ENCODE peak calls at places on chromosome 21, in ten cellular contexts. P is sigmoid colon; F is astrocyte; I is mesendoderm; M is foreskin keratinocyte; B is H9; O is lung; Y is CD8-positive, alpha-beta T cell; W is uterus; C is IMR-90. S is an unnamed sample. For H3K4me1, the result is how much of the 10 kb centered on the place peaks cover.

GRCh38 chr21:27571706-27572105 is 604.8 kb upstream of the ADAMTS5 start:
- DNase-seq in W (no peak), Y (no peak), M (peak), P (no peak), O (no peak), B (no peak), F (peak), C (peak), I (no peak), S (peak)

GRCh38 chr21:33070921-33071877 is 1.3 kb downstream of the OLIG1 start:
- DNase-seq in M (peak), B (peak), W (no peak), F (no peak), O (no peak), Y (no peak), P (no peak), C (no peak), I (peak), S (no peak)

GRCh38 chr21:35614412-35614901 is 445.9 kb downstream of the SETD4 start:
- DNase-seq in Y (no peak), M (peak), C (peak), P (no peak), O (no peak), F (peak), W (no peak), I (peak), B (no peak), S (peak)

GRCh38 chr21:32776743-32777142 is 5.2 kb upstream of the PAXBP1 start:
- DNase-seq in W (no peak), O (no peak), Y (no peak), B (no peak), M (no peak), C (no peak), P (no peak), F (no peak), I (no peak), S (no peak)

GRCh38 chr21:25186278-25186677 is 421.0 kb downstream of the MRPL39 start:
- DNase-seq in I (no peak), Y (no peak), M (no peak), W (no peak), P (no peak), O (no peak), B (no peak), F (no peak), C (no peak), S (no peak)

GRCh38 chr21:32278068-32278467 is 781 bp downstream of the MIS18A start:
- DNase-seq in Y (no peak), P (no peak), F (no peak), B (no peak), O (no peak), C (no peak), I (peak), M (no peak), W (no peak), S (no peak)

GRCh38 chr21:20971296-20971921 is 26.8 kb upstream of the NCAM2 start:
- DNase-seq in Y (no peak), W (no peak), M (peak), F (peak), C (peak), I (peak), B (peak), P (peak), O (no peak), S (peak)

GRCh38 chr21:42559326-42559725 is 45.7 kb downstream of the SLC37A1 start:
- DNase-seq in F (no peak), P (peak), Y (no peak), I (no peak), W (peak), M (no peak), B (no peak), C (no peak), O (no peak), S (no peak)

GRCh38 chr21:39000496-39000895 is 182.8 kb downstream of the PSMG1 start:
- DNase-seq in P (no peak), F (no peak), B (no peak), W (no peak), C (peak), I (no peak), M (no peak), O (no peak), Y (no peak), S (no peak)

GRCh38 chr21:20856926-20857325 is 141.3 kb upstream of the NCAM2 start:
- DNase-seq in B (no peak), P (no peak), I (peak), F (no peak), W (no peak), C (no peak), M (no peak), O (no peak), Y (no peak), S (no peak)

GRCh38 chr21:27425172-27425571 is 458.3 kb upstream of the ADAMTS5 start:
- DNase-seq in Y (no peak), P (no peak), B (peak), M (no peak), W (no peak), C (no peak), F (no peak), I (peak), O (no peak), S (peak)

GRCh38 chr21:42568834-42569731 is 55.4 kb downstream of the SLC37A1 start:
- DNase-seq in B (no peak), M (no peak), O (no peak), F (no peak), C (no peak), Y (no peak), P (peak), I (no peak), W (peak), S (no peak)

GRCh38 chr21:27525780-27526179 is 558.9 kb upstream of the ADAMTS5 start:
- DNase-seq in C (no peak), P (no peak), Y (no peak), O (no peak), I (no peak), F (no peak), B (no peak), W (no peak), M (no peak), S (peak)

GRCh38 chr21:15135867-15136629 is 71.2 kb upstream of the NRIP1 start:
- DNase-seq in O (no peak), Y (no peak), F (no peak), W (no peak), P (no peak), C (no peak), I (no peak), M (no peak), B (no peak), S (no peak)

GRCh38 chr21:43343992-43344886 is 82.7 kb downstream of the SIK1 start:
- DNase-seq in I (no peak), B (no peak), O (peak), M (no peak), Y (no peak), W (no peak), P (no peak), C (no peak), F (no peak), S (no peak)

GRCh38 chr21:36330904-36331303 is 10.9 kb downstream of the MORC3 start:
- DNase-seq in B (no peak), Y (peak), C (peak), F (peak), I (peak), M (no peak), P (no peak), W (no peak), O (no peak), S (peak)

DNA sequence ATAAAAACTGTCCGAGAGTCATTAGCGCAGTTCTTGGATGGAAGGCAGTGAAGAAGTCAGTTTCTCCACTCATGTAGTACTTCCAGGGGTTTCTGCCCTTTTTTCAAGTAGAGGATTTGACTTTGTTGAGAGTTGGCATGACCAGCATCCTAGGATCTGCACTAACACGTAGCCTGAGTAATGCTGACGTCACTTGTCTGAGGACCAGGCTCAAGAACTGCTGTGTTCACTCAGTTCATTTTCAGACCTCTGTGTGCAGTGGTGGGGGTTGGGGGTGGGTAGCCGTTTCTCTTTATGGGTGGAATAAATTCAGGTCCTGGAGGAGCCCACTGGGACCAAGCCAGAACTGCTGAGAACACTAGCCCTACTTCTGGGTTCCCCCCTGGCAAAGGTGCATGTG is 53.3 kb downstream of the MRPS6 start:
- DNase-seq in I (no peak), P (peak), W (no peak), M (peak), F (peak), Y (no peak), O (no peak), B (no peak), C (peak), S (no peak)
- H3K4me1 ChIP-seq in I (under half), P (half or more), W (under half), M (under half), F (under half), Y (under half), O (under half), B (under half), C (under half), S (under half)

GRCh38 chr21:45408271-45408791 is 3.4 kb downstream of the COL18A1 start:
- DNase-seq in O (no peak), P (peak), Y (no peak), C (no peak), W (no peak), M (no peak), B (no peak), F (no peak), I (no peak), S (no peak)

GRCh38 chr21:45407629-45408247 is 2.8 kb downstream of the COL18A1 start:
- DNase-seq in F (no peak), Y (no peak), B (no peak), W (no peak), C (no peak), O (no peak), I (no peak), M (no peak), P (peak), S (no peak)

GRCh38 chr21:45410151-45410864 is 5.3 kb downstream of the COL18A1 start:
- DNase-seq in O (no peak), I (no peak), B (no peak), C (no peak), P (peak), F (no peak), W (no peak), Y (no peak), M (no peak), S (no peak)

GRCh38 chr21:45409466-45410150 is 4.6 kb downstream of the COL18A1 start:
- DNase-seq in C (no peak), M (peak), O (no peak), I (no peak), B (no peak), W (no peak), P (peak), Y (no peak), F (no peak), S (no peak)

GRCh38 chr21:45408811-45409261 is 3.9 kb downstream of the COL18A1 start:
- DNase-seq in M (no peak), Y (no peak), P (peak), I (no peak), F (no peak), C (no peak), W (no peak), B (no peak), O (no peak), S (no peak)
- H3K4me1 ChIP-seq in M (under half), Y (under half), P (under half), I (under half), F (under half), C (under half), W (under half), B (under half), O (under half), S (half or more)

GRCh38 chr21:45876381-45877159 is 105.0 kb upstream of the COL6A1 start:
- DNase-seq in C (no peak), I (peak), O (no peak), F (peak), W (no peak), B (no peak), P (peak), Y (no peak), M (no peak), S (no peak)

GRCh38 chr21:45877160-45877438 is 104.5 kb upstream of the COL6A1 start:
- DNase-seq in C (no peak), O (no peak), B (no peak), M (no peak), F (no peak), W (no peak), P (no peak), I (no peak), Y (no peak), S (no peak)

GRCh38 chr21:45874716-45875415 is 106.7 kb upstream of the COL6A1 start:
- DNase-seq in W (peak), Y (no peak), I (no peak), B (no peak), M (peak), F (peak), O (no peak), C (peak), P (peak), S (peak)

GRCh38 chr21:45875416-45875760 is 106.2 kb upstream of the COL6A1 start:
- DNase-seq in O (no peak), Y (no peak), F (no peak), I (no peak), M (no peak), W (no peak), C (no peak), P (no peak), B (no peak), S (no peak)

GRCh38 chr21:45875881-45876280 is 105.7 kb upstream of the COL6A1 start:
- DNase-seq in O (no peak), M (no peak), B (no peak), F (no peak), C (no peak), W (no peak), P (peak), Y (no peak), I (no peak), S (no peak)
- H3K4me1 ChIP-seq in O (under half), M (under half), B (under half), F (under half), C (under half), W (under half), P (under half), Y (under half), I (under half), S (under half)

GRCh38 chr21:45029968-45030636 is 44.3 kb upstream of the ADARB1 start:
- DNase-seq in M (no peak), B (no peak), P (no peak), C (no peak), W (no peak), I (no peak), Y (no peak), F (no peak), O (no peak), S (no peak)
- H3K4me1 ChIP-seq in M (under half), B (under half), P (under half), C (under half), W (under half), I (under half), Y (under half), F (under half), O (under half), S (under half)

GRCh38 chr21:28851645-28852044 is 141.0 kb downstream of the LTN1 start:
- DNase-seq in I (no peak), Y (no peak), F (no peak), B (no peak), W (no peak), O (no peak), M (no peak), C (no peak), P (no peak), S (no peak)

GRCh38 chr21:28857720-28858119 is 135.0 kb downstream of the LTN1 start:
- DNase-seq in O (no peak), W (no peak), M (no peak), B (no peak), C (no peak), P (no peak), F (no peak), Y (no peak), I (no peak), S (no peak)

GRCh38 chr21:28858424-28858823 is 134.3 kb downstream of the LTN1 start:
- DNase-seq in C (no peak), O (no peak), Y (no peak), F (no peak), M (no peak), B (no peak), P (no peak), W (no peak), I (no peak), S (no peak)

GRCh38 chr21:28856588-28857250 is 136.0 kb downstream of the LTN1 start:
- DNase-seq in P (no peak), O (no peak), Y (no peak), B (peak), W (peak), I (peak), M (no peak), C (no peak), F (no peak), S (no peak)
- H3K4me1 ChIP-seq in P (under half), O (under half), Y (under half), B (under half), W (under half), I (under half), M (under half), C (under half), F (under half), S (under half)

GRCh38 chr21:44585892-44586291 is 5.5 kb upstream of the KRTAP10-5 start:
- DNase-seq in F (no peak), M (no peak), B (no peak), C (no peak), I (no peak), O (no peak), P (no peak), W (no peak), Y (no peak), S (no peak)
- H3K4me1 ChIP-seq in F (under half), M (under half), B (under half), C (under half), I (under half), O (under half), P (under half), W (under half), Y (under half), S (under half)

GRCh38 chr21:37378700-37379139 is 12.1 kb downstream of the DYRK1A start:
- DNase-seq in B (no peak), C (no peak), F (no peak), M (no peak), P (no peak), O (no peak), I (no peak), Y (no peak), W (no peak), S (no peak)
- H3K4me1 ChIP-seq in B (under half), C (under half), F (under half), M (under half), P (half or more), O (under half), I (under half), Y (half or more), W (under half), S (under half)

GRCh38 chr21:29313662-29314408 is 15.1 kb downstream of the BACH1 start:
- DNase-seq in P (no peak), F (no peak), O (no peak), I (no peak), C (no peak), W (no peak), Y (no peak), M (no peak), B (no peak), S (no peak)

GRCh38 chr21:29308456-29308783 is 9.7 kb downstream of the BACH1 start:
- DNase-seq in O (no peak), C (no peak), B (no peak), F (peak), M (no peak), W (no peak), Y (no peak), P (no peak), I (no peak), S (no peak)

GRCh38 chr21:29309703-29310102 is 11.0 kb downstream of the BACH1 start:
- DNase-seq in Y (no peak), P (no peak), B (no peak), F (no peak), O (no peak), I (no peak), W (no peak), C (no peak), M (no peak), S (no peak)

GRCh38 chr21:29315155-29315749 is 16.5 kb downstream of the BACH1 start:
- DNase-seq in C (no peak), M (no peak), I (peak), O (no peak), Y (no peak), F (peak), P (no peak), W (no peak), B (no peak), S (no peak)

GRCh38 chr21:29311802-29312201 is 13.1 kb downstream of the BACH1 start:
- DNase-seq in F (no peak), O (no peak), B (no peak), Y (no peak), M (no peak), P (no peak), I (no peak), W (no peak), C (no peak), S (no peak)
- H3K4me1 ChIP-seq in F (under half), O (under half), B (under half), Y (under half), M (under half), P (half or more), I (under half), W (under half), C (under half), S (under half)

DNA sequence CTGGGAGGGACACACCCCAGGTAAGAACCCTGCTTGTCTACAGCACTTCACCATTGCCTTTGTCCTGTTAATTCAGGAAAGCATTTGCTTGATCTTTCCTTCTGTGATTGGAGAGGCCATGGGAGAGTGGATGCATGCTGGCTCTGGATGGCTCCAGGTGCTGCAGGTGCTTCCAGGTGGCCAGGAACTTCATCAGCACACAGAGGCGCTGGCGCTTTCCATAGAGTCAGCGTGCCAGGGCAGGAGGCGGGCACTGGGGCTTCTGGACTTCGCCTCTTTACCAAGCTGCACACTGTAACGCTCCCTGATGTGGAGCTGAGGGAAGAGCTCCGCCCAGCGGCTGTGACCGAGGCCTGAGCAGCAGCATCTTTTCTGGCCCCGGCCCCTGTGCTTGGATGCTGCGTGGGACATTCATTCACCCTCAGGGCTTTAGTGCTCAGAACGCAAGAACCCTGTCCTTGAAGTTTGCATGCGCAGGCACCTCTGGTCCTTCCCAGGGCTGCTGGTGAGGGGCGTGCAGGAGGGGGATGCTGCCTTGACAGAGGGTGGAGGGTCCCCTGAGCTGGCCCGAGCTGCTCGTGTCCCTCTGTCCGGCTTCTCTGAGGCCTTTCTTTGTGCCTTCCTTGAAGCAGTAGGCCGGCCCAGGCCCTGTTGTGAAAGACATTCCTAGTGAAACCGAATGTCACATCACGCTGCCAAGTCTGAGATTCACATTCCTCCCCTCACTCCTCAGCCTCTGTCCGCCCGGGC is 1.6 kb upstream of the MX2 start:
- DNase-seq in B (peak), W (peak), C (peak), F (peak), M (no peak), O (peak), I (peak), P (peak), Y (no peak), S (peak)
- H3K4me1 ChIP-seq in B (under half), W (under half), C (under half), F (under half), M (under half), O (under half), I (under half), P (under half), Y (under half), S (under half)